ENCODE peak calls at places on chromosomes 2 and 18, in nine cellular contexts. C is nephron progenitor cell; H is activated CD4-positive, alpha-beta T cell treated with anti-CD3 and anti-CD28 coated beads, Interleukin-2, amount 50 U/mL, for 1 hour; F is GM23338; V is activated CD8-positive, alpha-beta memory T cell treated with anti-CD3 and anti-CD28 coated beads for 4 hours; Z is stimulated activated naive CD4-positive, alpha-beta T cell treated with Interleukin-2 at 50 U/mL for 16 hours; R is A172; K is EH; U is choroid plexus epithelial cell. A is an unnamed sample.

GRCh38 chr2:111135910-111136297 is 15.2 kb downstream of the BCL2L11 start:
- DNase-seq in C (no peak), H (no peak), F (peak; percentile 53), V (no peak), Z (no peak), R (peak; percentile 84), K (peak; percentile 30), U (peak; percentile 90), A (no peak)

GRCh38 chr18:46226461-46226860 is 122.3 kb downstream of the HAUS1 start:
- DNase-seq in C (no peak), H (no peak), F (no peak), V (no peak), Z (no peak), R (no peak), K (peak; percentile 90), U (peak; percentile 75), A (no peak)

GRCh38 chr2:30886101-30886500 is 78.9 kb upstream of the CAPN13 start:
- DNase-seq in C (no peak), H (no peak), F (peak; percentile 61), V (no peak), Z (no peak), R (no peak), K (no peak), U (no peak), A (no peak)

GRCh38 chr2:75466708-75467311 is 93.9 kb downstream of the EVA1A start:
- DNase-seq in C (peak; percentile 46), H (no peak), F (peak; percentile 86), V (no peak), Z (no peak), R (peak; percentile 56), K (peak; percentile 41), U (peak; percentile 48), A (no peak)

GRCh38 chr18:49072524-49072934 is 121.8 kb upstream of the SMAD7 start:
- DNase-seq in C (no peak), H (no peak), F (no peak), V (no peak), Z (no peak), R (no peak), K (no peak), U (peak; percentile 33), A (no peak)

GRCh38 chr18:35386600-35387366 is 9.6 kb upstream of the ZNF396 start:
- DNase-seq in C (peak; percentile 61), H (peak; percentile 47), F (peak; percentile 95), V (peak; percentile 33), Z (peak; percentile 53), R (peak; percentile 71), K (peak; percentile 76), U (peak; percentile 96), A (no peak)

GRCh38 chr18:74577019-74577418 is 20.7 kb upstream of the ZNF407 start:
- DNase-seq in C (no peak), H (no peak), F (no peak), V (no peak), Z (no peak), R (no peak), K (no peak), U (no peak), A (no peak)

GRCh38 chr2:17958486-17959092 is 80.1 kb downstream of the KCNS3 start:
- DNase-seq in C (no peak), H (no peak), F (no peak), V (no peak), Z (no peak), R (no peak), K (no peak), U (no peak), A (no peak)

GRCh38 chr2:6412533-6413085 is 453.1 kb downstream of the CMPK2 start:
- DNase-seq in C (no peak), H (no peak), F (no peak), V (no peak), Z (no peak), R (peak; percentile 58), K (no peak), U (peak; percentile 20), A (no peak)

GRCh38 chr2:28499298-28499697 is 3.4 kb downstream of the PLB1 start:
- DNase-seq in C (no peak), H (no peak), F (no peak), V (no peak), Z (no peak), R (no peak), K (no peak), U (no peak), A (no peak)

GRCh38 chr18:77482190-77482928 is 232.7 kb downstream of the GALR1 start:
- DNase-seq in C (no peak), H (no peak), F (no peak), V (no peak), Z (no peak), R (no peak), K (no peak), U (peak; percentile 66), A (no peak)

GRCh38 chr2:223865124-223865523 is 27.7 kb upstream of the AP1S3 start:
- DNase-seq in C (no peak), H (peak; percentile 6), F (no peak), V (no peak), Z (no peak), R (no peak), K (no peak), U (no peak), A (no peak)

GRCh38 chr18:5294618-5295230 is 802 bp downstream of the ZBTB14 start:
- DNase-seq in C (peak; percentile 50), H (peak; percentile 58), F (peak; percentile 72), V (peak; percentile 25), Z (peak; percentile 50), R (peak; percentile 29), K (peak; percentile 70), U (peak; percentile 58), A (peak; percentile 71)

GRCh38 chr2:55827855-55828254 is 95.7 kb downstream of the EFEMP1 start:
- DNase-seq in C (no peak), H (no peak), F (no peak), V (no peak), Z (no peak), R (no peak), K (peak; percentile 29), U (peak; percentile 43), A (no peak)

GRCh38 chr18:79548621-79548985 is 131.0 kb upstream of the CTDP1 start:
- DNase-seq in C (no peak), H (no peak), F (no peak), V (no peak), Z (no peak), R (no peak), K (no peak), U (no peak), A (no peak)

GRCh38 chr2:42494434-42495233 is 852 bp upstream of the KCNG3 start:
- DNase-seq in C (peak; percentile 82), H (peak; percentile 74), F (peak; percentile 93), V (peak; percentile 57), Z (peak; percentile 73), R (peak; percentile 88), K (peak; percentile 69), U (peak; percentile 87), A (peak; percentile 72)

GRCh38 chr2:39671606-39672005 is 5.9 kb downstream of the TMEM178A start:
- DNase-seq in C (no peak), H (no peak), F (no peak), V (no peak), Z (no peak), R (no peak), K (no peak), U (no peak), A (no peak)

GRCh38 chr2:42504364-42505230 is 10.8 kb upstream of the KCNG3 start:
- DNase-seq in C (no peak), H (no peak), F (no peak), V (no peak), Z (no peak), R (no peak), K (no peak), U (no peak), A (no peak)

GRCh38 chr2:83747141-83747540 is 711.9 kb downstream of the SUCLG1 start:
- DNase-seq in C (no peak), H (no peak), F (no peak), V (no peak), Z (no peak), R (no peak), K (no peak), U (no peak), A (no peak)

GRCh38 chr2:80519699-80520291 is 215.2 kb upstream of the LRRTM1 start:
- DNase-seq in C (no peak), H (no peak), F (no peak), V (no peak), Z (no peak), R (no peak), K (no peak), U (no peak), A (no peak)

GRCh38 chr2:50591642-50592041 is 440.3 kb downstream of the NRXN1 start:
- DNase-seq in C (no peak), H (no peak), F (no peak), V (no peak), Z (no peak), R (no peak), K (no peak), U (no peak), A (no peak)

GRCh38 chr18:50009772-50010171 is 185.2 kb downstream of the MYO5B start:
- DNase-seq in C (peak; percentile 28), H (peak; percentile 21), F (peak; percentile 74), V (no peak), Z (peak; percentile 6), R (peak; percentile 24), K (peak; percentile 45), U (peak; percentile 53), A (no peak)

GRCh38 chr2:15568874-15569273 is 7.7 kb upstream of the NBAS start:
- DNase-seq in C (no peak), H (no peak), F (no peak), V (no peak), Z (no peak), R (no peak), K (no peak), U (no peak), A (no peak)

GRCh38 chr2:239735131-239735828 is 289.9 kb downstream of the NDUFA10 start:
- DNase-seq in C (peak; percentile 47), H (no peak), F (peak; percentile 41), V (no peak), Z (no peak), R (no peak), K (no peak), U (no peak), A (no peak)

GRCh38 chr18:227374-227773 is 40.5 kb downstream of the THOC1 start:
- DNase-seq in C (no peak), H (no peak), F (no peak), V (no peak), Z (no peak), R (no peak), K (no peak), U (no peak), A (no peak)

GRCh38 chr2:101076581-101076980 is 74.5 kb downstream of the RPL31 start:
- DNase-seq in C (no peak), H (no peak), F (no peak), V (no peak), Z (no peak), R (peak; percentile 34), K (no peak), U (no peak), A (no peak)

GRCh38 chr2:157830696-157831570 is 45.2 kb downstream of the ACVR1 start:
- DNase-seq in C (no peak), H (no peak), F (no peak), V (no peak), Z (no peak), R (peak; percentile 85), K (peak; percentile 91), U (peak; percentile 97), A (no peak)

GRCh38 chr2:2699117-2699497 is 368.0 kb upstream of the MYT1L start:
- DNase-seq in C (peak; percentile 20), H (no peak), F (peak; percentile 38), V (no peak), Z (no peak), R (no peak), K (no peak), U (no peak), A (no peak)

GRCh38 chr2:230441188-230441897 is 25.3 kb downstream of the SP100 start:
- DNase-seq in C (no peak), H (peak; percentile 45), F (no peak), V (peak; percentile 24), Z (peak; percentile 38), R (no peak), K (peak; percentile 59), U (peak; percentile 82), A (no peak)

GRCh38 chr2:201260302-201260800 is at the start of gene CASP8:
- DNase-seq in C (no peak), H (peak; percentile 64), F (no peak), V (peak; percentile 38), Z (peak; percentile 50), R (peak; percentile 72), K (peak; percentile 67), U (peak; percentile 69), A (no peak)

GRCh38 chr2:132632000-132632649 is 37.9 kb downstream of the LYPD1 start:
- DNase-seq in C (no peak), H (no peak), F (no peak), V (no peak), Z (no peak), R (peak; percentile 50), K (peak; percentile 46), U (no peak), A (no peak)